ENCODE peak calls at places on chromosome 12, in four cellular contexts. S is heart left ventricle, W is ELF-1, H is H9. A is an unnamed sample.

GRCh38 chr12:530308-530707 is 70.6 kb downstream of the B4GALNT3 start:
- DNase-seq in S (no peak), W (no peak), H (no peak), A (no peak)

GRCh38 chr12:48001426-48002178 is 2.7 kb downstream of the COL2A1 start:
- DNase-seq in S (peak; percentile 64), W (peak; percentile 90), H (peak; percentile 87), A (no peak)

GRCh38 chr12:26298785-26299621 is 103.6 kb downstream of the SSPN start:
- DNase-seq in S (no peak), W (no peak), H (no peak), A (peak; percentile 90)

GRCh38 chr12:14059538-14059937 is 78.1 kb upstream of the GRIN2B start:
- DNase-seq in S (no peak), W (no peak), H (no peak), A (no peak)

GRCh38 chr12:84738481-84738972 is 174.1 kb downstream of the SLC6A15 start:
- DNase-seq in S (no peak), W (peak; percentile 11), H (no peak), A (no peak)

GRCh38 chr12:99670635-99671034 is 23.1 kb downstream of the GARIN6 start:
- DNase-seq in S (no peak), W (no peak), H (no peak), A (no peak)

GRCh38 chr12:9244894-9245293 is 36.7 kb upstream of the PZP start:
- DNase-seq in S (no peak), W (no peak), H (no peak), A (no peak)

GRCh38 chr12:80648866-80649265 is 58.6 kb upstream of the MYF6 start:
- DNase-seq in S (no peak), W (no peak), H (no peak), A (no peak)

GRCh38 chr12:47894652-47895051 is 10.1 kb downstream of the VDR start:
- DNase-seq in S (no peak), W (no peak), H (no peak), A (no peak)

GRCh38 chr12:87924149-87924548 is 105.1 kb downstream of the C12orf50 start:
- DNase-seq in S (no peak), W (no peak), H (no peak), A (no peak)

GRCh38 chr12:93581370-93581769 is 8.9 kb downstream of the SOCS2 start:
- DNase-seq in S (no peak), W (no peak), H (no peak), A (no peak)

GRCh38 chr12:50187084-50187900 is 20.1 kb upstream of the CERS5 start:
- DNase-seq in S (no peak), W (no peak), H (no peak), A (no peak)

GRCh38 chr12:110171186-110171538 is 47.0 kb downstream of the IFT81 start:
- DNase-seq in S (no peak), W (no peak), H (no peak), A (no peak)

GRCh38 chr12:59087077-59087673 is 166.9 kb upstream of the LRIG3 start:
- DNase-seq in S (no peak), W (no peak), H (no peak), A (no peak)

GRCh38 chr12:96193725-96194571 is at the start of gene ELK3:
- DNase-seq in S (peak; percentile 80), W (peak; percentile 65), H (peak; percentile 59), A (peak; percentile 57)

GRCh38 chr12:96810057-96810456 is 97.0 kb upstream of the NEDD1 start:
- DNase-seq in S (no peak), W (no peak), H (peak; percentile 32), A (no peak)

GRCh38 chr12:30909721-30910350 is 16.7 kb upstream of the TSPAN11 start:
- DNase-seq in S (no peak), W (no peak), H (no peak), A (no peak)

GRCh38 chr12:68899251-68899771 is 33.7 kb downstream of the CPM start:
- DNase-seq in S (no peak), W (no peak), H (no peak), A (no peak)

GRCh38 chr12:53761306-53761705 is 9.5 kb upstream of the CISTR start:
- DNase-seq in S (no peak), W (no peak), H (no peak), A (no peak)

GRCh38 chr12:75525263-75525662 is 13.9 kb upstream of the KRR1 start:
- DNase-seq in S (no peak), W (no peak), H (no peak), A (no peak)

GRCh38 chr12:80140005-80140404 is 40.7 kb downstream of the OTOGL start:
- DNase-seq in S (no peak), W (no peak), H (no peak), A (no peak)

GRCh38 chr12:118880745-118881144 is 100.6 kb upstream of the SRRM4 start:
- DNase-seq in S (no peak), W (no peak), H (no peak), A (no peak)

A was measured in NAMALWA.